ENCODE peak calls at places on chromosomes 3 and 15, in eight cellular contexts. O, F, L, M, P, N, K and J are unnamed samples.

GRCh38 chr3:127426444-127427168 is 138.8 kb upstream of the PRR20G start:
- DNase-seq in O (no peak), F (no peak), L (no peak), M (no peak), P (no peak), N (no peak), K (no peak), J (no peak)

GRCh38 chr3:4814302-4814903 is 164.8 kb upstream of the BHLHE40 start:
- DNase-seq in O (no peak), F (no peak), L (no peak), M (no peak), P (no peak), N (no peak), K (no peak), J (no peak)

GRCh38 chr15:66638377-66638776 is 63.7 kb upstream of the SMAD6 start:
- DNase-seq in O (no peak), F (no peak), L (no peak), M (no peak), P (peak; percentile 60), N (no peak), K (no peak), J (peak; percentile 58)

GRCh38 chr3:32384938-32385337 is 6.7 kb upstream of the CMTM7 start:
- DNase-seq in O (no peak), F (no peak), L (no peak), M (peak; percentile 84), P (no peak), N (no peak), K (no peak), J (no peak)

GRCh38 chr3:122929576-122930365 is 97.8 kb downstream of the SEMA5B start:
- DNase-seq in O (no peak), F (no peak), L (no peak), M (peak; percentile 69), P (no peak), N (no peak), K (peak; percentile 63), J (no peak)

GRCh38 chr3:52121459-52121795 is 32.8 kb downstream of the POC1A start:
- DNase-seq in O (no peak), F (no peak), L (peak; percentile 58), M (no peak), P (no peak), N (no peak), K (no peak), J (no peak)

GRCh38 chr15:60396964-60397771 is 618 bp downstream of the ANXA2 start:
- DNase-seq in O (peak; percentile 19), F (peak; percentile 68), L (peak; percentile 83), M (no peak), P (peak; percentile 65), N (peak; percentile 51), K (peak; percentile 77), J (peak; percentile 64)

GRCh38 chr3:54954019-54954418 is 26.2 kb upstream of the LRTM1 start:
- DNase-seq in O (no peak), F (no peak), L (no peak), M (no peak), P (no peak), N (no peak), K (peak; percentile 12), J (no peak)

GRCh38 chr15:83379574-83379973 is 67.6 kb upstream of the SH3GL3 start:
- DNase-seq in O (no peak), F (no peak), L (no peak), M (no peak), P (no peak), N (no peak), K (peak; percentile 94), J (no peak)

GRCh38 chr3:81696090-81696489 is 65.4 kb downstream of the GBE1 start:
- DNase-seq in O (no peak), F (no peak), L (no peak), M (no peak), P (no peak), N (no peak), K (no peak), J (no peak)

GRCh38 chr3:4438296-4438695 is 28.8 kb downstream of the SUMF1 start:
- DNase-seq in O (no peak), F (no peak), L (no peak), M (no peak), P (no peak), N (no peak), K (peak; percentile 37), J (no peak)

GRCh38 chr3:193875601-193876321 is 260.2 kb upstream of the HES1 start:
- DNase-seq in O (no peak), F (no peak), L (no peak), M (no peak), P (no peak), N (peak; percentile 39), K (no peak), J (no peak)